ENCODE peak calls at places on chromosome 16, in nine cellular contexts. X is fibroblast of lung, C is mammary epithelial cell, A is Peyer's patch, M is prostate gland, Q is body of pancreas, R is astrocyte of the spinal cord, N is thoracic aorta, S is esophagus squamous epithelium. U is an unnamed sample.

GRCh38 chr16:88967800-88968588 is 9.0 kb downstream of the CBFA2T3 start:
- DNase-seq in X (no peak), C (no peak), A (peak), M (no peak), Q (no peak), R (no peak), N (no peak), S (peak), U (no peak)

GRCh38 chr16:1037023-1037933 is 35.3 kb upstream of the SSTR5 start:
- DNase-seq in X (no peak), C (peak), A (no peak), M (no peak), Q (no peak), R (no peak), N (no peak), S (no peak), U (no peak)

GRCh38 chr16:2474877-2475412 is at the start of gene TBC1D24:
- DNase-seq in X (peak), C (peak), A (peak), M (peak), Q (peak), R (peak), N (no peak), S (no peak), U (peak)

GRCh38 chr16:19853132-19853972 is 31.3 kb downstream of the GPRC5B start:
- DNase-seq in X (no peak), C (no peak), A (no peak), M (no peak), Q (peak), R (no peak), N (no peak), S (no peak), U (no peak)

GRCh38 chr16:71387045-71387871 is 28.7 kb downstream of the CALB2 start:
- DNase-seq in X (no peak), C (no peak), A (no peak), M (no peak), Q (no peak), R (no peak), N (no peak), S (no peak), U (no peak)

GRCh38 chr16:3776316-3776715 is 59.0 kb upstream of the TRAP1 start:
- DNase-seq in X (no peak), C (no peak), A (no peak), M (no peak), Q (peak), R (no peak), N (no peak), S (no peak), U (no peak)

GRCh38 chr16:50021509-50021908 is 3.5 kb upstream of the CNEP1R1 start:
- DNase-seq in X (no peak), C (peak), A (no peak), M (no peak), Q (no peak), R (no peak), N (no peak), S (no peak), U (no peak)

GRCh38 chr16:50944431-50944830 is 202.5 kb downstream of the CYLD start:
- DNase-seq in X (no peak), C (no peak), A (no peak), M (no peak), Q (no peak), R (no peak), N (no peak), S (no peak), U (no peak)

GRCh38 chr16:56610609-56611111 is 2.3 kb downstream of the MT2A start:
- DNase-seq in X (peak), C (no peak), A (no peak), M (no peak), Q (no peak), R (no peak), N (no peak), S (no peak), U (no peak)

GRCh38 chr16:66933776-66934137 is 445 bp downstream of the CIAO2B start:
- DNase-seq in X (no peak), C (peak), A (no peak), M (no peak), Q (no peak), R (no peak), N (no peak), S (no peak), U (no peak)

GRCh38 chr16:46974352-46974751 is 878 bp upstream of the DNAJA2 start:
- DNase-seq in X (peak), C (no peak), A (peak), M (no peak), Q (no peak), R (no peak), N (no peak), S (no peak), U (no peak)

GRCh38 chr16:78478267-78478821 is 378.9 kb downstream of the WWOX start:
- DNase-seq in X (no peak), C (no peak), A (no peak), M (no peak), Q (no peak), R (no peak), N (no peak), S (no peak), U (no peak)

GRCh38 chr16:1338119-1338730 is 4.8 kb downstream of the BAIAP3 start:
- DNase-seq in X (no peak), C (no peak), A (peak), M (no peak), Q (peak), R (no peak), N (no peak), S (no peak), U (no peak)

GRCh38 chr16:1398826-1399581 is 15.5 kb downstream of the UNKL start:
- DNase-seq in X (no peak), C (no peak), A (no peak), M (no peak), Q (no peak), R (no peak), N (no peak), S (no peak), U (no peak)

GRCh38 chr16:57610611-57611010 is 17.8 kb upstream of the ADGRG1 start:
- DNase-seq in X (no peak), C (no peak), A (no peak), M (no peak), Q (peak), R (no peak), N (no peak), S (no peak), U (no peak)

DNA sequence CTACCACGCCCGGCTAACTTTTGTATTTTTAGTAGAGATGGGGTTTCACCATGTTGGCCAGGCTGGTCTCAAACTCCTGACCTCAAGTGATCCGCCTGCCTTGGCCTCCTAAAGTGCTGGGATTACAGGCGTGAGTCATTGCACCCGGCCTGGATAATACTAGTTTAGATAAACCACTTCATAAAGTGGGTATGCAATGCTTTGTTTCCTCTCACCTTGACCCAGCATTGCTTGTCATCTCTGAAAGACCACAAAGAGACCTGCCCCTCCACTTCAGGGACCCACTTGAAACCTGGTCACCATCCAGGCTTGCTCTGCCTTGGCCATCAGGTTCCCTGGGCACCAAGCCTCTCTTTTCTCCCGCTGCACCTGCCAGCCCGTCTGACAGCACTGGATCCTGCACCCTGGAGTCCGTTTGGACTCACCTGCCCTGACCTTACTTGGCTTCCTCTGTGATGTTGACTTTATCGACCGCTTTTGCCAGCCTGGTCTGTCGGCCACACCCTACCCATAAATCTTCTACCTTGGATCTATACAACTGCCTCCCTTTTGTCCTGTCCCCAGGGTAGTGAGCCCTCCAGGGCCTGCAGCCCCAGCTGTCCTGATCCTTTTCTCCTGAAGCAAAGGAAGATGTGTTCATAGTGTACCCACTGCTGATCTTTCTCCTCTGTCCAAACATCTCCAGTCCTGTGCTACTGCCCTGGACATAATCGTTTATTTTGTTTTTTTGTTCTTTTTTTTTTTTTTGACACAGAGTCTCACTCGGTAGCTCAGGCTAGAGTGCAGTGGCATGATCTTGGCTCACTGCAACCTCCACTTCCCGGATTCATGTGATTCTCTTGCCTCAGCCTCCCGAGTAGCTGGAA is 12.7 kb upstream of the ZG16 start:
- DNase-seq in X (no peak), C (no peak), A (no peak), M (peak), Q (peak), R (no peak), N (no peak), S (no peak), U (no peak)
- TF ChIP-seq CTCF in X (no peak), C (no peak), A (no peak), M (no peak), Q (no peak), R (no peak), N (no peak), S (no peak), U (no peak)

GRCh38 chr16:54929090-54930033 is 1.3 kb upstream of the IRX5 start:
- DNase-seq in X (peak), C (peak), A (peak), M (peak), Q (peak), R (peak), N (peak), S (peak), U (peak)

GRCh38 chr16:54928421-54929089 is 2.1 kb upstream of the IRX5 start:
- DNase-seq in X (no peak), C (peak), A (no peak), M (peak), Q (peak), R (peak), N (no peak), S (no peak), U (no peak)

GRCh38 chr16:54931041-54931756 is 534 bp downstream of the IRX5 start:
- DNase-seq in X (no peak), C (peak), A (no peak), M (no peak), Q (peak), R (peak), N (no peak), S (no peak), U (no peak)

GRCh38 chr16:54931757-54932660 is 1.3 kb downstream of the IRX5 start:
- DNase-seq in X (no peak), C (peak), A (no peak), M (no peak), Q (no peak), R (peak), N (no peak), S (no peak), U (no peak)

GRCh38 chr16:54930034-54930938 is at the start of gene IRX5:
- DNase-seq in X (peak), C (peak), A (peak), M (peak), Q (peak), R (peak), N (peak), S (no peak), U (peak)
- H3K4me3 ChIP-seq in X (peak), C (peak), A (peak), M (peak), Q (peak), R (peak), N (peak), S (peak), U (peak)

DNA sequence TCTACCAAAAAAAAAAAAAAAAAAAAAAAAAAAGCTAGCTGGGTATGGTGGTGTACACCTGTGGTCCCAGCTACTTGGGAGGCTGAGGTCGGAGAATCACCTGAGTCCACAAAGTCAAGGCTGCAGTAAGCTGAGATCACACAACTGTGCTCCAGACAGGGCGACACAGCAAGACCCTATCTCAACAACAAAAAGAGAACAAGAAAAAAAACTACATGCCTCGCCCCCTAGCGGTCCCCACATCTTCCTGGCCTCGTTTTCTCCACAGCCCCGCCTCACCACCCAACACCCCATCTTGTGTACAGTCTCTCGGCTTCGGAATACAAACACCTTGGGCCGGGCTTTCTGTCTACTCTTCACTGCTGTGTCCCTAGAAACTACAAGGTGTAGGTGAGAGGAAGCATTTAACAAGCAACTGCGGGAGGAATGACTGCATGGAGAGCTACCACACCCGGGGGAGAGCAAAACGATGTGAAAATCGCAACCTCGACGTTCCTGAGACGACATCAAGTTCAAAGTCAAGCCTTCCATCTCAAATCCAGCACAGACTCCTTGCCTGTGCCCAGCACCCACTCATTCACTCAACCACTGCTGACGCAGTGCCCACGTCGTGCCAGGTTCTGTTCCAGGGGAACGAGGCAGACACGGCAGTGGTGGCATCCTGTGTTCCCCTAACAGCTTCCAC is 9.0 kb downstream of the NTAN1 start:
- DNase-seq in X (no peak), C (no peak), A (no peak), M (no peak), Q (no peak), R (no peak), N (no peak), S (no peak), U (no peak)
- TF ChIP-seq CTCF in X (no peak), C (no peak), A (no peak), M (no peak), Q (no peak), R (no peak), N (no peak), S (no peak), U (no peak)

GRCh38 chr16:75462804-75463203 is 1.7 kb downstream of the TMEM170A start:
- DNase-seq in X (peak), C (no peak), A (no peak), M (no peak), Q (no peak), R (no peak), N (no peak), S (no peak), U (no peak)
- H3K4me3 ChIP-seq in X (no peak), C (peak), A (peak), M (no peak), Q (no peak), R (peak), N (peak), S (peak), U (peak)

GRCh38 chr16:54506691-54507090 is 220.1 kb upstream of the IRX3 start:
- DNase-seq in X (no peak), C (no peak), A (no peak), M (no peak), Q (no peak), R (no peak), N (no peak), S (no peak), U (no peak)
- TF ChIP-seq CTCF in X (no peak), C (no peak), A (no peak), M (no peak), Q (no peak), R (no peak), N (no peak), S (no peak), U (no peak)

GRCh38 chr16:28984619-28985135 is at the start of gene LAT:
- DNase-seq in X (no peak), C (no peak), A (peak), M (no peak), Q (peak), R (no peak), N (no peak), S (no peak), U (no peak)
- H3K4me3 ChIP-seq in X (no peak), C (no peak), A (peak), M (no peak), Q (no peak), R (no peak), N (peak), S (peak), U (no peak)

DNA sequence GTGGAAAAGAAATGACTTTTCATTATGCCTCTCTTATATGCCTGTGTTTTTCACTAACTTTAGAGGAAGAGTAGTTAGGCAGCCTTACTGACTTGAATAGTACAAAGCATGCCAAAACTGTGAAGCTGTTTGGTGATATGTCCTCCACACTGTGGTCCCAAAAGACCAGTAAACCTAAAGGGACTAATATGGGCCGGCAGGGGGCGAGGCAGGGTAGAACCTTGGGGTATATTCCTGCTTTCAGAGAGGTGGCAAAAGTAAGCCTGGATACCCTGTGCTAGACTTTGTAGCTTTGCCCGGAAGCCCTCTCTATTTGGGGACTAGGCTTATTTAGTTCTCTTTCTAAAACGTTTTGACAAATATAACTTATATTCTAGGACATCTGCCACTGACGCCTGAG is 36.5 kb upstream of the VWA3A start:
- DNase-seq in X (no peak), C (no peak), A (no peak), M (no peak), Q (peak), R (no peak), N (no peak), S (no peak), U (no peak)
- TF ChIP-seq CTCF in X (peak), C (no peak), A (no peak), M (no peak), Q (no peak), R (no peak), N (no peak), S (peak), U (no peak)

U was measured in astrocyte of the cerebellum.